ENCODE peak calls at places on chromosomes 3 and 15, in six cellular contexts. R, W, O, J, Y and L are unnamed samples.

GRCh38 chr15:44550734-44551133 is 13.8 kb downstream of the EIF3J start:
- DNase-seq in R (no peak), W (no peak), O (no peak), J (no peak), Y (no peak), L (no peak)

GRCh38 chr3:46097691-46098241 is 70.5 kb upstream of the XCR1 start:
- DNase-seq in R (peak; percentile 89), W (no peak), O (peak; percentile 63), J (no peak), Y (no peak), L (peak; percentile 56)

GRCh38 chr3:13673207-13673606 is 124.3 kb downstream of the FBLN2 start:
- DNase-seq in R (peak; percentile 7), W (no peak), O (no peak), J (no peak), Y (no peak), L (no peak)

GRCh38 chr15:85828026-85828597 is 33.4 kb upstream of the KLHL25 start:
- DNase-seq in R (no peak), W (no peak), O (no peak), J (no peak), Y (no peak), L (no peak)

GRCh38 chr3:23611737-23612295 is 193.9 kb upstream of the UBE2E1 start:
- DNase-seq in R (peak; percentile 82), W (no peak), O (no peak), J (no peak), Y (no peak), L (no peak)

GRCh38 chr3:31295150-31295765 is 237.5 kb upstream of the STT3B start:
- DNase-seq in R (no peak), W (no peak), O (no peak), J (no peak), Y (no peak), L (no peak)

GRCh38 chr3:100709840-100710235 is 544 bp downstream of the TFG start:
- DNase-seq in R (peak; percentile 46), W (no peak), O (peak; percentile 50), J (no peak), Y (peak; percentile 44), L (peak; percentile 37)

GRCh38 chr3:24086597-24087369 is 141.7 kb downstream of the NR1D2 start:
- DNase-seq in R (peak; percentile 26), W (no peak), O (no peak), J (peak; percentile 93), Y (no peak), L (no peak)

GRCh38 chr3:196288141-196288460 is 575 bp upstream of the PCYT1A start:
- DNase-seq in R (peak; percentile 70), W (no peak), O (no peak), J (no peak), Y (peak; percentile 14), L (no peak)

GRCh38 chr3:37779289-37780152 is 82.2 kb upstream of the CTDSPL start:
- DNase-seq in R (peak; percentile 89), W (no peak), O (no peak), J (peak; percentile 69), Y (peak; percentile 16), L (peak; percentile 1)

GRCh38 chr15:57684491-57685184 is 21.9 kb upstream of the POLR2M start:
- DNase-seq in R (no peak), W (no peak), O (no peak), J (peak; percentile 48), Y (no peak), L (no peak)

GRCh38 chr15:42371125-42371524 is 11.8 kb downstream of the CAPN3 start:
- DNase-seq in R (peak; percentile 69), W (no peak), O (no peak), J (no peak), Y (no peak), L (peak; percentile 14)

GRCh38 chr3:66428733-66429132 is 72.1 kb downstream of the LRIG1 start:
- DNase-seq in R (peak; percentile 100), W (no peak), O (no peak), J (peak; percentile 83), Y (peak; percentile 46), L (no peak)

GRCh38 chr15:69647160-69647513 is 194.5 kb downstream of the RPLP1 start:
- DNase-seq in R (no peak), W (no peak), O (peak; percentile 3), J (no peak), Y (no peak), L (no peak)

GRCh38 chr3:10527295-10528016 is 22.1 kb upstream of the ATP2B2 start:
- DNase-seq in R (no peak), W (no peak), O (peak; percentile 15), J (no peak), Y (no peak), L (no peak)

GRCh38 chr3:48232734-48233133 is 8.2 kb upstream of the ZNF589 start:
- DNase-seq in R (peak; percentile 62), W (peak; percentile 28), O (peak; percentile 82), J (peak; percentile 68), Y (peak; percentile 31), L (peak; percentile 47)

GRCh38 chr15:47987908-47988532 is 132.8 kb upstream of the SLC24A5 start:
- DNase-seq in R (peak; percentile 82), W (no peak), O (no peak), J (peak; percentile 71), Y (peak; percentile 14), L (peak; percentile 4)

GRCh38 chr3:72047472-72047871 is 262.5 kb upstream of the PROK2 start:
- DNase-seq in R (peak; percentile 9), W (no peak), O (no peak), J (no peak), Y (no peak), L (peak; percentile 39)

GRCh38 chr15:36156855-36157521 is 422.4 kb upstream of the CDIN1 start:
- DNase-seq in R (peak; percentile 80), W (no peak), O (no peak), J (no peak), Y (no peak), L (no peak)

GRCh38 chr3:72533584-72534473 is 314.4 kb downstream of the SHQ1 start:
- DNase-seq in R (no peak), W (no peak), O (no peak), J (no peak), Y (no peak), L (no peak)

GRCh38 chr3:4125576-4125975 is 177.6 kb upstream of the SETMAR start:
- DNase-seq in R (no peak), W (no peak), O (no peak), J (no peak), Y (no peak), L (no peak)

GRCh38 chr3:100407977-100408532 is 6.7 kb downstream of the LNP1 start:
- DNase-seq in R (no peak), W (no peak), O (no peak), J (no peak), Y (no peak), L (no peak)

GRCh38 chr3:150597646-150598045 is 5.5 kb upstream of the SELENOT start:
- DNase-seq in R (no peak), W (no peak), O (no peak), J (no peak), Y (no peak), L (no peak)